ENCODE peak calls at places on chromosomes 1 and 21, in seven cellular contexts. X, S, M, A, P, W and C are unnamed samples.

GRCh38 chr1:209926045-209926444 is 12.0 kb upstream of the SYT14 start:
- DNase-seq in S (peak; percentile 61), A (no peak), P (peak; percentile 64), X (no peak), W (peak; percentile 76), M (peak; percentile 97), C (peak; percentile 29)

GRCh38 chr1:205054013-205054412 is 11.0 kb downstream of the CNTN2 start:
- DNase-seq in X (no peak), A (no peak), M (no peak), S (no peak), P (no peak), W (no peak), C (no peak)

GRCh38 chr21:32687946-32688345 is 39.9 kb downstream of the SYNJ1 start:
- DNase-seq in M (no peak), A (no peak), W (no peak), X (no peak), P (no peak), S (no peak), C (no peak)

GRCh38 chr1:167221126-167221803 is 579 bp downstream of the POU2F1 start:
- DNase-seq in W (no peak), M (no peak), S (peak; percentile 65), X (no peak), A (no peak), P (no peak), C (no peak)

GRCh38 chr1:77438239-77438913 is 156.6 kb downstream of the AK5 start:
- DNase-seq in P (peak; percentile 79), W (peak; percentile 73), M (peak; percentile 80), S (no peak), X (no peak), A (no peak), C (no peak)

GRCh38 chr1:205045146-205045545 is 2.1 kb downstream of the CNTN2 start:
- DNase-seq in W (no peak), P (no peak), S (no peak), M (no peak), X (no peak), A (no peak), C (no peak)

GRCh38 chr1:203178821-203179220 is 3.2 kb upstream of the MYBPH start:
- DNase-seq in M (no peak), S (no peak), P (no peak), X (no peak), A (no peak), W (no peak), C (no peak)

GRCh38 chr1:20271498-20272400 is 18.9 kb upstream of the VWA5B1 start:
- DNase-seq in A (no peak), S (peak; percentile 70), P (no peak), W (no peak), X (no peak), M (no peak), C (no peak)

GRCh38 chr1:177571076-177571475 is 398.8 kb downstream of the SEC16B start:
- DNase-seq in W (no peak), P (no peak), S (no peak), A (no peak), X (no peak), M (no peak), C (no peak)

GRCh38 chr1:14757260-14757625 is 158.8 kb downstream of the KAZN start:
- DNase-seq in S (no peak), M (no peak), P (no peak), A (no peak), W (no peak), X (no peak), C (no peak)

GRCh38 chr21:39712976-39713375 is 32.0 kb upstream of the IGSF5 start:
- DNase-seq in X (no peak), S (no peak), W (no peak), P (no peak), M (no peak), A (no peak), C (no peak)

GRCh38 chr1:214660900-214661299 is 57.9 kb downstream of the CENPF start:
- DNase-seq in X (peak; percentile 45), W (peak; percentile 81), A (no peak), M (peak; percentile 88), S (no peak), P (peak; percentile 96), C (no peak)

GRCh38 chr1:31183927-31184554 is 55.6 kb downstream of the NKAIN1 start:
- DNase-seq in P (peak; percentile 33), A (no peak), X (peak; percentile 47), W (peak; percentile 29), M (peak; percentile 20), S (peak; percentile 79), C (no peak)

GRCh38 chr1:22844621-22845020 is 128.0 kb downstream of the LACTBL1 start:
- DNase-seq in A (no peak), W (no peak), X (no peak), P (no peak), S (no peak), M (no peak), C (no peak)

GRCh38 chr1:159941139-159941866 is 4.1 kb downstream of the IGSF9 start:
- DNase-seq in M (no peak), W (no peak), A (no peak), S (no peak), X (no peak), P (no peak), C (no peak)

GRCh38 chr1:1567831-1568380 is 6.8 kb downstream of the SSU72 start:
- DNase-seq in M (no peak), S (no peak), P (no peak), A (no peak), X (no peak), W (no peak), C (no peak)

GRCh38 chr1:156816561-156817328 is at the start of gene SH2D2A:
- DNase-seq in S (no peak), A (no peak), W (peak; percentile 65), X (peak; percentile 60), M (no peak), P (peak; percentile 41), C (no peak)

GRCh38 chr1:5746611-5747427 is 245.4 kb downstream of the NPHP4 start:
- DNase-seq in X (no peak), A (no peak), M (no peak), S (no peak), P (no peak), W (no peak), C (no peak)

GRCh38 chr1:103198996-103199395 is 90.7 kb upstream of the COL11A1 start:
- DNase-seq in A (no peak), M (no peak), S (no peak), W (no peak), X (no peak), P (no peak), C (no peak)

GRCh38 chr1:165815725-165816124 is 11.7 kb upstream of the UCK2 start:
- DNase-seq in X (no peak), A (no peak), S (no peak), M (no peak), W (peak; percentile 61), P (peak; percentile 65), C (no peak)

GRCh38 chr1:7373936-7374760 is 396.9 kb upstream of the VAMP3 start:
- DNase-seq in W (no peak), A (no peak), X (no peak), M (peak; percentile 11), P (peak; percentile 15), S (no peak), C (no peak)

GRCh38 chr1:172286629-172287076 is 133.8 kb upstream of the C1orf105 start:
- DNase-seq in X (peak; percentile 65), S (no peak), A (no peak), M (peak; percentile 76), P (peak; percentile 86), W (peak; percentile 84), C (peak; percentile 59)
- H3K4me3 ChIP-seq in X (no peak overlapping the region), S (no peak overlapping the region), A (no peak overlapping the region), M (no peak overlapping the region), P (no peak overlapping the region), W (no peak overlapping the region), C (no peak overlapping the region)

GRCh38 chr1:8873001-8873400 is 5.5 kb downstream of the ENO1 start:
- DNase-seq in P (no peak), S (no peak), X (no peak), M (no peak), W (no peak), A (no peak), C (no peak)

GRCh38 chr1:8871965-8872399 is 6.5 kb downstream of the ENO1 start:
- DNase-seq in X (no peak), P (peak; percentile 74), S (no peak), W (no peak), M (no peak), A (no peak), C (no peak)

GRCh38 chr1:8874230-8875201 is 4.0 kb downstream of the ENO1 start:
- DNase-seq in M (peak; percentile 58), S (no peak), X (no peak), W (no peak), P (peak; percentile 61), A (no peak), C (no peak)

GRCh38 chr1:8875216-8875861 is 3.1 kb downstream of the ENO1 start:
- DNase-seq in M (no peak), S (no peak), W (no peak), X (no peak), A (no peak), P (no peak), C (no peak)

GRCh38 chr1:8873506-8874229 is 4.8 kb downstream of the ENO1 start:
- DNase-seq in W (peak; percentile 98), M (peak; percentile 95), S (no peak), A (peak; percentile 95), P (peak; percentile 98), X (peak; percentile 85), C (peak; percentile 92)
- TF ChIP-seq CTCF in W (no peak), M (no peak), S (no peak), A (no peak), P (no peak), X (no peak), C (no peak)

GRCh38 chr1:16144325-16145029 is 11.4 kb downstream of the EPHA2 start:
- DNase-seq in X (no peak), S (no peak), W (no peak), A (no peak), M (no peak), P (no peak), C (no peak)

GRCh38 chr1:16143566-16144324 is 12.1 kb downstream of the EPHA2 start:
- DNase-seq in M (no peak), X (peak; percentile 86), P (no peak), A (no peak), S (no peak), W (no peak), C (no peak)

GRCh38 chr1:16145988-16146887 is 9.6 kb downstream of the EPHA2 start:
- DNase-seq in M (peak; percentile 82), A (no peak), S (peak; percentile 59), X (peak; percentile 83), W (peak; percentile 95), P (peak; percentile 92), C (no peak)

GRCh38 chr1:16146888-16147614 is 8.8 kb downstream of the EPHA2 start:
- DNase-seq in X (peak; percentile 44), M (peak; percentile 42), S (no peak), A (no peak), P (peak; percentile 65), W (no peak), C (no peak)

GRCh38 chr1:16145030-16145987 is 10.6 kb downstream of the EPHA2 start:
- DNase-seq in P (peak; percentile 92), W (peak; percentile 93), A (peak; percentile 64), M (peak; percentile 69), X (peak; percentile 94), S (no peak), C (no peak)
- H3K4me3 ChIP-seq in P (peak overlapping the region; percentile 13), W (peak overlapping the region; percentile 37), A (peak overlapping the region; percentile 70), M (peak overlapping the region; percentile 25), X (no peak overlapping the region), S (peak overlapping the region; percentile 60), C (peak overlapping the region; percentile 43)

DNA sequence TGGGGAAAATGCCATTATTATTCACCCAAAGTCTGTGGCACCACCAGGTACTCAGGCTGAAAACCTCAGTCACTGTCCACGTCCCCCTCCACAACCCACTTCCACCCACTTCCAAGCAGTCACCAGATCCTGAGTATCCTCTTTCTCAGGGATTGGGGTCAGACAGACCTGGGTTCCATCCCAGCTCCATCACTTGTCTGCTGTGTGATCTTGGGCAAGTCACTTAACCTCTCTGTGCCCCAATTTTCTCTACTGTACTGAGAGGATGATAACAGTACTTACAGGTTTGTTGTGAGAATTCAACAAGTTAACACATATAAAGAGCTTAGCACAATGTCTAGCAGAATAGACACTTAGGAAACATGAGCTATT is 29.7 kb upstream of the FOXO6 start:
- DNase-seq in X (no peak), W (no peak), M (no peak), P (no peak), A (no peak), S (no peak), C (no peak)
- TF ChIP-seq CTCF in X (no peak), W (no peak), M (no peak), P (no peak), A (no peak), S (no peak), C (no peak)